ENCODE peak calls at places on chromosome 2, in ten cellular contexts. B is activated CD8-positive, alpha-beta memory T cell treated with anti-CD3 and anti-CD28 coated beads for 4 hours; Z is brain microvascular endothelial cell; W is adrenal gland; O is DND-41; P is activated CD4-positive, alpha-beta T cell treated with anti-CD3 and anti-CD28 coated beads for 24 hours; I is NCI-H1105; G is amniotic stem cell; Y is iris pigment epithelial cell; T is activated CD4-positive, CD25-positive, alpha-beta regulatory T cell treated with anti-CD3 and anti-CD28 coated beads, Interleukin-2, amount 50 U/mL, for 72 hours. E is an unnamed sample.

GRCh38 chr2:85648619-85649018 is 19.4 kb downstream of the SFTPB start:
- DNase-seq in B (no peak), Z (peak), W (no peak), O (peak), P (no peak), I (no peak), G (peak), Y (peak), T (no peak), E (peak)

GRCh38 chr2:229339613-229340012 is 68.5 kb upstream of the PID1 start:
- DNase-seq in B (no peak), Z (no peak), W (no peak), O (no peak), P (no peak), I (no peak), G (no peak), Y (peak), T (no peak), E (no peak)

GRCh38 chr2:19767876-19768275 is 133.9 kb downstream of the TTC32 start:
- DNase-seq in B (no peak), Z (no peak), W (no peak), O (no peak), P (no peak), I (no peak), G (no peak), Y (no peak), T (no peak), E (no peak)

GRCh38 chr2:17918789-17919188 is 40.3 kb downstream of the KCNS3 start:
- DNase-seq in B (no peak), Z (no peak), W (no peak), O (no peak), P (no peak), I (peak), G (no peak), Y (no peak), T (no peak), E (peak)

GRCh38 chr2:15675456-15676195 is 84.0 kb downstream of the DDX1 start:
- DNase-seq in B (no peak), Z (no peak), W (no peak), O (no peak), P (no peak), I (no peak), G (no peak), Y (peak), T (no peak), E (no peak)

GRCh38 chr2:136863468-136863867 is 98.1 kb downstream of the THSD7B start:
- DNase-seq in B (no peak), Z (no peak), W (no peak), O (no peak), P (no peak), I (no peak), G (no peak), Y (no peak), T (no peak), E (no peak)

GRCh38 chr2:144470334-144470733 is 49.6 kb downstream of the ZEB2 start:
- DNase-seq in B (no peak), Z (no peak), W (no peak), O (no peak), P (no peak), I (no peak), G (no peak), Y (no peak), T (no peak), E (no peak)

GRCh38 chr2:224929512-224929911 is 112.8 kb downstream of the DOCK10 start:
- DNase-seq in B (no peak), Z (no peak), W (no peak), O (no peak), P (no peak), I (no peak), G (no peak), Y (no peak), T (no peak), E (no peak)

GRCh38 chr2:222296911-222297599 is 1.7 kb downstream of the PAX3 start:
- DNase-seq in B (no peak), Z (no peak), W (no peak), O (no peak), P (no peak), I (no peak), G (peak), Y (no peak), T (no peak), E (no peak)

GRCh38 chr2:29162204-29162928 is 47.2 kb downstream of the CLIP4 start:
- DNase-seq in B (no peak), Z (no peak), W (no peak), O (no peak), P (no peak), I (no peak), G (no peak), Y (no peak), T (no peak), E (no peak)